ENCODE peak calls at places on chromosomes 1 and 21, in ten cellular contexts. W is H1, O is fibroblast of the aortic adventitia, L is astrocyte of the cerebellum, G is PC-9, Q is bronchial epithelial cell, V is NB4, F is lower lobe of right lung, N is stomach, M is endothelial cell. A is an unnamed sample.

GRCh38 chr1:241235236-241235897 is 121.6 kb downstream of the RGS7 start:
- DNase-seq in W (no peak), O (no peak), L (no peak), G (no peak), Q (no peak), V (no peak), F (no peak), N (no peak), M (peak), A (no peak)

GRCh38 chr1:109716121-109716520 is 4.1 kb downstream of the GSTM5 start:
- DNase-seq in W (no peak), O (no peak), L (no peak), G (no peak), Q (no peak), V (no peak), F (no peak), N (no peak), M (no peak), A (no peak)

GRCh38 chr1:94739521-94740061 is 80.6 kb upstream of the SLC44A3 start:
- DNase-seq in W (no peak), O (peak), L (peak), G (no peak), Q (peak), V (peak), F (no peak), N (no peak), M (no peak), A (no peak)

GRCh38 chr1:7781923-7782495 is 2.1 kb upstream of the PER3 start:
- DNase-seq in W (no peak), O (no peak), L (no peak), G (no peak), Q (no peak), V (no peak), F (peak), N (peak), M (no peak), A (no peak)

GRCh38 chr1:209527372-209527771 is 56.1 kb upstream of the CAMK1G start:
- DNase-seq in W (no peak), O (no peak), L (no peak), G (no peak), Q (peak), V (no peak), F (no peak), N (no peak), M (no peak), A (no peak)

GRCh38 chr21:41611966-41612606 is 104.1 kb upstream of the TMPRSS2 start:
- DNase-seq in W (peak), O (peak), L (no peak), G (peak), Q (peak), V (peak), F (no peak), N (peak), M (peak), A (no peak)

GRCh38 chr1:205424881-205425635 is 3.2 kb upstream of the LEMD1 start:
- DNase-seq in W (no peak), O (no peak), L (no peak), G (no peak), Q (no peak), V (no peak), F (no peak), N (no peak), M (no peak), A (no peak)

GRCh38 chr1:41021526-41022308 is at the start of gene SLFNL1:
- DNase-seq in W (peak), O (no peak), L (no peak), G (no peak), Q (no peak), V (peak), F (no peak), N (no peak), M (no peak), A (no peak)

GRCh38 chr1:246512635-246513034 is 5.6 kb upstream of the SMYD3 start:
- DNase-seq in W (no peak), O (no peak), L (no peak), G (no peak), Q (no peak), V (no peak), F (no peak), N (no peak), M (no peak), A (no peak)

GRCh38 chr1:206635983-206636354 is 633 bp downstream of the DYRK3 start:
- DNase-seq in W (no peak), O (peak), L (no peak), G (no peak), Q (no peak), V (peak), F (no peak), N (no peak), M (no peak), A (no peak)

GRCh38 chr1:24077278-24077978 is 34.5 kb downstream of the MYOM3 start:
- DNase-seq in W (no peak), O (no peak), L (no peak), G (no peak), Q (no peak), V (no peak), F (no peak), N (no peak), M (no peak), A (no peak)

GRCh38 chr1:50697440-50698421 is 262.3 kb downstream of the FAF1 start:
- DNase-seq in W (no peak), O (peak), L (no peak), G (no peak), Q (no peak), V (no peak), F (no peak), N (no peak), M (no peak), A (no peak)

GRCh38 chr1:9292361-9293240 is at the start of gene SPSB1:
- DNase-seq in W (peak), O (peak), L (no peak), G (peak), Q (peak), V (peak), F (peak), N (peak), M (peak), A (peak)
- TF ChIP-seq CTCF in W (no peak), O (peak), L (no peak), G (no peak), Q (no peak), V (no peak), F (no peak), N (no peak), M (no peak), A (no peak)

DNA sequence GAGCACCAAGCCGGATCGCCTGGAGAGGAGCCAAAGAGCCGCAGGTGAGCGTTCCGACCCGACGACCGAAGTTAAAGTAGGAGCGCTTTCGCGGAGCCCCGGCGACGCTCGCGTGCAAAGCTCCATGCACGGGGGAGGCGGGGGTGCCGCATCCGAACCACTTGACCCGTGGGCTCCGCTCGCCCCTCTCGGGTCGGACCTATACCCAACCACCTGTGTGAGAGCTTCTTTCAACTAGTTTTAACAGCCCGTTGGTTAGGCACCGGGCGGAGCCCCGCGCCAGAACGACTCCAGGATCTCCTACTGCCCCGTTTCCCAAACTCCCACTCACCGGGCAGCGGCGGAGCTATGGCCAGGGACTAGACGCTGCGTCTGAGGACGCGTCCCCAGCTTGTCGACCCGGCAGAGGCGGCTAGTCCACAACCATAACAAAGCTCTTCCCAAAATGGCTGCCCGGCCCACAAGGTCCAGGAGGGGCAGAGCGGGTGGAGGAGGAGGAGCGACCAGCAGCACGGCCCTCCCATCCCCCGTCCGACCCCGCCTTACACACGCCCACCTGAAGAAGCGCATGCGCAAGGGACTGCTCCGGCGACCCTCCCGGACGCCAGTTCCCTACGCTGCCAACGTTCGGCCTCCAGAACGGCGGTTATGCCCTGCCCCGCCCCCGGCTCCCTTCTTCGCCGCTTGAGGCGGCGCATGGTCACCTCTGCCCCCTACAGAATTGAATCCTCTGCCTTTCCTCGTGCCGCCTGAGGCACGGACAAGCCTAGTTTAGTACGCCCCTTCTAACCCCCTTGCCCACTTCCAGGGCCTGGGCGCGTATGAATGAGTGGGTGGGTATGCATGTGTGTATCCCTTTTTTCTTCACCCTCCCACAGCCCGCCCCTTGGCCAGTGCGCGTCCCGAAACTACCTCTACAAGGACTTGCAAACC is at the start of gene GPBP1L1:
- DNase-seq in W (peak), O (peak), L (peak), G (peak), Q (peak), V (peak), F (peak), N (peak), M (peak), A (peak)
- TF ChIP-seq CTCF in W (peak), O (no peak), L (no peak), G (peak), Q (no peak), V (no peak), F (no peak), N (no peak), M (no peak), A (no peak)

DNA sequence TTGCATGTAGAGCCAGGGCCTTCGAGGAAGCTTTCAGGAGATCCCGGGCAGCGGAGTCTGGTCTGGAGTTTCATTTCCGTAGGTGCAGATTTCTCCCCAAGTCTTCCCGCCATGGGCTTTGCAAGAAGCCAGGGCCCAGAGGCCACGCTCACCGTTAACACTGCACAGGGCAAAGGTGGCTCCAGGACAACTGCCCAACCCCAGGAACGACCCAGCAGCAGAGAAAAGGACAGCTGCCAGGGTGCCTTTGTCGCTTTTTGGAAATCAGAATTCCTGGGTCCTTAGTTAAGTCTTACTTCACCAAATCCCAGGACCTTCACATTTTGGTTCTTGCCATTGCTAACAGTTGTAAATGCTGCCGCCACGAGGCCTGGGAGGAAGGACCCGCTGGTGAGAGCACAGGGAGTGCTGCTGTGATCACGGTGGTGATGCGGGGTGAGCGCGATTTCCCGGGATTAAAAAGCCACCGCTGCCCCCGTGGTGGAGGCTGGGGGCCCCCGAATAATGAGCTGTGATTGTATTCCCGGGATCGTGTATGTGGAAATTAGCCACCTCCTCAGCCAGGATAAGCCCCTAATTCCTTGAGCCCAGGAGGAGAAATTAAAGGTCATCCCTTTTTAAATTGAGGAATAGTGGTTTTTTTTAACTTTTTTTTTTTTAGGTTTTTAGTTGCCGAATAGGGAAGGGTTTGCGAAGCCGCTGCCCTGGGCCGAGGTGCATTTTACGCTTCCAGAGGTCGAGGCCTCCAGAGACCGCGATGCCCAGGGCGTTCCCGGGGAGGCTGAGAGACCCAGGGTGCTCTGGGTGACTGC is 8.2 kb downstream of the SIM2 start:
- DNase-seq in W (peak), O (peak), L (no peak), G (no peak), Q (no peak), V (no peak), F (no peak), N (no peak), M (peak), A (no peak)
- TF ChIP-seq CTCF in W (no peak), O (no peak), L (no peak), G (no peak), Q (peak), V (no peak), F (no peak), N (no peak), M (no peak), A (no peak)

GRCh38 chr1:65825736-65826135 is 33.0 kb downstream of the PDE4B start:
- DNase-seq in W (no peak), O (peak), L (no peak), G (no peak), Q (peak), V (no peak), F (no peak), N (no peak), M (no peak), A (no peak)
- TF ChIP-seq CTCF in W (no peak), O (no peak), L (no peak), G (no peak), Q (no peak), V (no peak), F (no peak), N (no peak), M (no peak), A (no peak)

A was measured in mesothelial cell of epicardium.